ENCODE peak calls at places on chromosome 19, in nine cellular contexts. L is NCI-H1417 treated with DMSO at 0.1 percent for 48 hours, T is NCI-H446 treated with DMSO at 0.1 percent for 48 hours, Q is fibroblast of lung, U is Peyer's patch, Y is LNCaP clone FGC, C is NCI-H1930, J is GM23338, X is iris pigment epithelial cell. F is an unnamed sample.

GRCh38 chr19:6219147-6219525 is 60.6 kb downstream of the MLLT1 start:
- DNase-seq in J (no peak), L (no peak), X (no peak), T (no peak), U (no peak), C (no peak), Y (no peak), Q (no peak), F (no peak)

GRCh38 chr19:6233051-6233826 is 46.5 kb downstream of the MLLT1 start:
- DNase-seq in U (peak), L (no peak), C (no peak), J (no peak), T (no peak), Y (no peak), X (peak), Q (peak), F (no peak)

GRCh38 chr19:51726049-51726448 is 2.3 kb upstream of the HAS1 start:
- DNase-seq in T (no peak), X (peak), Y (no peak), J (peak), C (no peak), U (no peak), Q (peak), L (no peak), F (peak)

GRCh38 chr19:47644199-47644598 is 35.3 kb downstream of the BICRA start:
- DNase-seq in Q (no peak), L (no peak), Y (no peak), C (no peak), U (no peak), J (no peak), X (no peak), T (no peak), F (no peak)

GRCh38 chr19:11587973-11588631 is 9.2 kb upstream of the ZNF627 start:
- DNase-seq in Q (no peak), T (no peak), L (no peak), J (no peak), Y (no peak), X (no peak), U (no peak), C (no peak), F (no peak)

GRCh38 chr19:6730153-6730804 is 7.1 kb downstream of the GPR108 start:
- DNase-seq in T (no peak), J (peak), C (no peak), X (peak), U (peak), L (no peak), Q (no peak), Y (no peak), F (peak)

GRCh38 chr19:38245826-38246498 is 10.2 kb downstream of the PPP1R14A start:
- DNase-seq in T (no peak), U (no peak), X (peak), J (no peak), Y (no peak), C (no peak), Q (no peak), L (no peak), F (no peak)

GRCh38 chr19:35315883-35316282 is 13.1 kb upstream of the CD22 start:
- DNase-seq in X (no peak), Q (no peak), Y (no peak), U (no peak), L (no peak), C (no peak), J (no peak), T (no peak), F (no peak)

GRCh38 chr19:45716314-45717130 is 14.2 kb downstream of the FBXO46 start:
- DNase-seq in X (no peak), U (peak), C (no peak), T (no peak), Y (no peak), L (no peak), J (peak), Q (no peak), F (peak)

GRCh38 chr19:38303517-38304351 is at the start of gene C19orf33:
- DNase-seq in Q (peak), X (no peak), C (no peak), Y (no peak), U (peak), J (peak), T (no peak), L (no peak), F (peak)

GRCh38 chr19:55667511-55667910 is 7.5 kb upstream of the EPN1 start:
- DNase-seq in L (no peak), U (no peak), J (no peak), Y (no peak), X (no peak), C (no peak), T (no peak), Q (no peak), F (no peak)

GRCh38 chr19:23393121-23393520 is 2.1 kb downstream of the ZNF91 start:
- DNase-seq in J (no peak), L (no peak), C (no peak), U (no peak), X (peak), Q (no peak), Y (no peak), T (no peak), F (no peak)

GRCh38 chr19:29909545-29909944 is 32.5 kb upstream of the URI1 start:
- DNase-seq in C (no peak), L (no peak), J (no peak), U (no peak), Q (no peak), Y (no peak), X (no peak), T (no peak), F (no peak)

GRCh38 chr19:35710784-35711723 is 6.7 kb downstream of the ZBTB32 start:
- DNase-seq in X (no peak), L (no peak), C (no peak), J (no peak), Q (no peak), U (no peak), Y (no peak), T (no peak), F (no peak)

GRCh38 chr19:15216363-15216762 is 15.6 kb upstream of the NOTCH3 start:
- DNase-seq in X (no peak), C (no peak), T (no peak), Q (no peak), L (no peak), U (no peak), J (no peak), Y (no peak), F (no peak)

F was measured in mesendoderm.